ENCODE peak calls at places on chromosomes 4 and X, in five cellular contexts. One of them, this sample, is unnamed.

GRCh38 chr4:121256887-121257426 is 92.8 kb upstream of the TNIP3 start:
- DNase-seq in H1: no peak
- DNase-seq in K562: no peak
- DNase-seq in HepG2: no peak
- DNase-seq in GM12878: no peak
- DNase-seq in this sample: no peak

GRCh38 chrX:150761176-150761818 is 68.1 kb downstream of the MTMR1 start:
- DNase-seq in GM12878: no peak
- DNase-seq in K562: no peak
- DNase-seq in HepG2: no peak
- DNase-seq in H1: no peak
- DNase-seq in this sample: no peak

GRCh38 chrX:73577368-73577767 is 14.4 kb downstream of the CHIC1 start:
- DNase-seq in HepG2: no peak
- DNase-seq in K562: no peak
- DNase-seq in H1: no peak
- DNase-seq in GM12878: no peak
- DNase-seq in this sample: no peak

GRCh38 chr4:34170941-34171340 is 2073.4 kb downstream of the ARAP2 start:
- DNase-seq in H1: no peak
- DNase-seq in K562: no peak
- DNase-seq in GM12878: no peak
- DNase-seq in HepG2: no peak
- DNase-seq in this sample: no peak

GRCh38 chrX:65690057-65690855 is 22.8 kb downstream of the MSN start:
- DNase-seq in GM12878: no peak
- DNase-seq in H1: no peak
- DNase-seq in K562: no peak
- DNase-seq in HepG2: no peak
- DNase-seq in this sample: no peak

GRCh38 chrX:72046447-72046846 is 85.3 kb downstream of the RTL5 start:
- DNase-seq in H1: no peak
- DNase-seq in HepG2: no peak
- DNase-seq in GM12878: no peak
- DNase-seq in K562: no peak
- DNase-seq in this sample: no peak

GRCh38 chr4:173038192-173038896 is 130.3 kb upstream of the GALNT7 start:
- DNase-seq in K562: no peak
- DNase-seq in HepG2: no peak
- DNase-seq in H1: no peak
- DNase-seq in GM12878: no peak
- DNase-seq in this sample: no peak

GRCh38 chrX:154396948-154397887 is 959 bp upstream of the RPL10 start:
- DNase-seq in K562: peak
- DNase-seq in HepG2: peak
- DNase-seq in H1: peak
- DNase-seq in GM12878: no peak
- DNase-seq in this sample: peak

GRCh38 chr4:26813698-26814097 is 46.9 kb upstream of the STIM2 start:
- DNase-seq in H1: no peak
- DNase-seq in HepG2: no peak
- DNase-seq in K562: no peak
- DNase-seq in GM12878: no peak
- DNase-seq in this sample: no peak

GRCh38 chrX:143296521-143296920 is 220.8 kb downstream of the SPANXN3 start:
- DNase-seq in HepG2: no peak
- DNase-seq in H1: no peak
- DNase-seq in K562: no peak
- DNase-seq in GM12878: no peak
- DNase-seq in this sample: no peak

GRCh38 chr4:71415491-71415890 is 76.7 kb downstream of the SLC4A4 start:
- DNase-seq in GM12878: no peak
- DNase-seq in HepG2: no peak
- DNase-seq in H1: no peak
- DNase-seq in K562: no peak
- DNase-seq in this sample: no peak

GRCh38 chr4:966266-967112 is 6.9 kb downstream of the DGKQ start:
- DNase-seq in K562: no peak
- DNase-seq in HepG2: no peak
- DNase-seq in GM12878: no peak
- DNase-seq in H1: no peak
- DNase-seq in this sample: no peak
- TF ChIP-seq KDM1A in K562: no peak
- TF ChIP-seq KDM1A in HepG2: no peak
- TF ChIP-seq KDM1A in GM12878: no peak
- TF ChIP-seq KDM1A in H1: no peak
- TF ChIP-seq KDM1A in this sample: no peak

GRCh38 chrX:69538321-69538876 is 34.3 kb downstream of the NALF2 start:
- DNase-seq in H1: peak
- DNase-seq in K562: peak
- DNase-seq in GM12878: no peak
- DNase-seq in HepG2: peak
- DNase-seq in this sample: peak
- TF ChIP-seq KDM1A in H1: no peak
- TF ChIP-seq KDM1A in K562: no peak
- TF ChIP-seq KDM1A in GM12878: no peak
- TF ChIP-seq KDM1A in HepG2: no peak
- TF ChIP-seq KDM1A in this sample: no peak

DNA sequence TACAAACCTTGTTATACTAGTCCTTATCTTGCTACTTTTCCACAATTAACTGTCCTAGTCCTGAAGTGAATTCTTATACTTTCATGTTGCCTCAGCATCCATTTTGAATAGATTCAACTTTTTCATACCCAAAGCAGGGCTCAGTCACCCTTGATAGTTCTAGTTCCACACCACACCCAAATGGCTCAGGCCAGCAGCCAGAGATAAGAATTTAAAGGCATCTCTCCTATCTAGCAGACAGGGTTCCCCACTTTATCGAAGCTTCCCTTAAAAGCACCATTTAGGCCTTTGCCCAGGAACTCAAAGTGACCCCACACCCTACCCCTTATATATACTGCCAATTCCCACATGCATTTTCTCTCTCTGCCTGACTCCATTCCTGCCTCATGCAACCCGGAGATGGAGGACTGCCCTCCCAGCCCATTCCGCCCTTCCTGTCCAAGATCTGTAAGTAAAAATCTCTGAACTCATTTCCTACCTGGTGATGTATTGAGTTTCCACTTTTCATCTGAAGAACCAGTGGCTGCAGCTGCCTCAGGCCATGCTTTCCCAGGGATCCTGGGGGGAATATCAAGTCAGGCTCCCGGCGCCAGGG is 63.7 kb upstream of the TXK start:
- DNase-seq in GM12878: no peak
- DNase-seq in H1: no peak
- DNase-seq in K562: peak
- DNase-seq in HepG2: no peak
- DNase-seq in this sample: no peak
- TF ChIP-seq KDM1A in GM12878: no peak
- TF ChIP-seq KDM1A in H1: no peak
- TF ChIP-seq KDM1A in K562: no peak
- TF ChIP-seq KDM1A in HepG2: no peak
- TF ChIP-seq KDM1A in this sample: no peak

GRCh38 chrX:24495700-24496099 is 30.6 kb downstream of the PDK3 start:
- DNase-seq in GM12878: no peak
- DNase-seq in K562: no peak
- DNase-seq in HepG2: no peak
- DNase-seq in H1: no peak
- DNase-seq in this sample: no peak

GRCh38 chrX:24494544-24495113 is 29.5 kb downstream of the PDK3 start:
- DNase-seq in GM12878: no peak
- DNase-seq in K562: no peak
- DNase-seq in HepG2: peak
- DNase-seq in H1: no peak
- DNase-seq in this sample: peak

GRCh38 chrX:24493740-24494543 is 28.9 kb downstream of the PDK3 start:
- DNase-seq in HepG2: peak
- DNase-seq in H1: no peak
- DNase-seq in K562: no peak
- DNase-seq in GM12878: no peak
- DNase-seq in this sample: no peak

GRCh38 chrX:24498975-24499374 is 33.9 kb downstream of the PDK3 start:
- DNase-seq in GM12878: no peak
- DNase-seq in H1: no peak
- DNase-seq in HepG2: no peak
- DNase-seq in K562: no peak
- DNase-seq in this sample: peak

GRCh38 chrX:24498181-24498580 is 33.1 kb downstream of the PDK3 start:
- DNase-seq in HepG2: peak
- DNase-seq in GM12878: no peak
- DNase-seq in H1: no peak
- DNase-seq in K562: peak
- DNase-seq in this sample: peak
- TF ChIP-seq KDM1A in HepG2: no peak
- TF ChIP-seq KDM1A in GM12878: no peak
- TF ChIP-seq KDM1A in H1: no peak
- TF ChIP-seq KDM1A in K562: no peak
- TF ChIP-seq KDM1A in this sample: no peak

DNA sequence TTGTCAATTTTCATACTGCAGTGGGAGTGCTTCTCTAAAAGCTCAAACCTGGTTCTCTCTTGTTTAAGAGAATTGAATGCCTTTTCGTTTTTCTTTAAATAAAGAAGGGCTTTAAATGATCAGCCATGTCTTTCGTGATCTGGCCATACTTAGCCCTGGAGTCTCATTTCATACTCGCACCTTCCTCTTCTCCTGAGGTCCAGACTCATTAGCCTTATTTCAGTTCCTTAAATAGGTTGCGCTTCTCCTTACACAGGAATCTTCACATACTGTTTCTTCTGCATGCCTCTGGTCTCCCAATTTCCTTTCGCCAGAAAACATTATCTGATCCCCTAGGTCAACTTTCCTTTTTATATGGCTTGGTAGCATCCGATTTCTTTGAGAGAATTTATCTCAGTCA is 565.6 kb upstream of the TENM3 start:
- DNase-seq in HepG2: no peak
- DNase-seq in GM12878: no peak
- DNase-seq in H1: no peak
- DNase-seq in K562: no peak
- DNase-seq in this sample: no peak
- TF ChIP-seq KDM1A in HepG2: no peak
- TF ChIP-seq KDM1A in GM12878: no peak
- TF ChIP-seq KDM1A in H1: no peak
- TF ChIP-seq KDM1A in K562: no peak
- TF ChIP-seq KDM1A in this sample: no peak

GRCh38 chr4:98126141-98126540 is 17.1 kb downstream of the STPG2 start:
- DNase-seq in GM12878: no peak
- DNase-seq in HepG2: no peak
- DNase-seq in H1: no peak
- DNase-seq in K562: no peak
- DNase-seq in this sample: no peak
- TF ChIP-seq KDM1A in GM12878: no peak
- TF ChIP-seq KDM1A in HepG2: no peak
- TF ChIP-seq KDM1A in H1: no peak
- TF ChIP-seq KDM1A in K562: no peak
- TF ChIP-seq KDM1A in this sample: no peak

GRCh38 chrX:106711375-106711774 is 15.1 kb upstream of the RNF128 start:
- DNase-seq in H1: no peak
- DNase-seq in K562: no peak
- DNase-seq in GM12878: no peak
- DNase-seq in HepG2: no peak
- DNase-seq in this sample: no peak

GRCh38 chrX:106702636-106703035 is 23.9 kb upstream of the RNF128 start:
- DNase-seq in H1: no peak
- DNase-seq in GM12878: no peak
- DNase-seq in HepG2: no peak
- DNase-seq in K562: no peak
- DNase-seq in this sample: no peak

GRCh38 chrX:106706466-106706865 is 20.0 kb upstream of the RNF128 start:
- DNase-seq in H1: no peak
- DNase-seq in HepG2: no peak
- DNase-seq in K562: no peak
- DNase-seq in GM12878: no peak
- DNase-seq in this sample: no peak

DNA sequence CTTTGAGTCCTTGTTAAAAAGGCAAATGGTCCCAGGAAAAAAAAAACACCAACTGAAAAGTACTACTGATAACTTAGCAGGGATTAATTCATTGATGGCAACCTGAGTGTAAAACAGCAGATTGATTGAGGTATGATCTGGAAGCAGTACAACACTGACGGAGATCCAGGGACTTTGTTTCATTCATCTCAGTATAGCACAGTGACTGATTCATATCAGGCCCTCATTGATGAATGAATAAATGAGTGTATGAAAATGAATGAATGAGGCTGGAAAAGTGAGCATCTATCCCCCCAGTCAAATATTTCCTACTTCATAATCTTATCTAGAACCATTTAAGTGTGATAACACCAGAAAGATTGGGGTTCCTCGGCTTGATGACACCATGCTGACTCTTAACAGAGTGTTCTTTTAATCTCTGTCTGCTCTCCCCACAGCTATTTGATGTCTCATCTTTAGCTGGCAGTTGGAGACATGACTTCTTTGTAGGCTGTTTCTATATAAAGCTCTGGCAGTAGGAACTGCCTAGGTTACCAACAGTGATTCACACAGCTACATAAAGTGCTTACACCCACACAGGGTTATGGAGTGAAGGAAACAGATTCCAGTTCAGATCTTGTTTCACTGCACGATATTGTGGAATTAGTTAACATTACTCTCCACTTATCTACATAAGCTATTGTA is 18.6 kb upstream of the RNF128 start:
- DNase-seq in HepG2: no peak
- DNase-seq in GM12878: no peak
- DNase-seq in H1: no peak
- DNase-seq in K562: no peak
- DNase-seq in this sample: peak
- TF ChIP-seq KDM1A in HepG2: no peak
- TF ChIP-seq KDM1A in GM12878: no peak
- TF ChIP-seq KDM1A in H1: no peak
- TF ChIP-seq KDM1A in K562: no peak
- TF ChIP-seq KDM1A in this sample: no peak

DNA sequence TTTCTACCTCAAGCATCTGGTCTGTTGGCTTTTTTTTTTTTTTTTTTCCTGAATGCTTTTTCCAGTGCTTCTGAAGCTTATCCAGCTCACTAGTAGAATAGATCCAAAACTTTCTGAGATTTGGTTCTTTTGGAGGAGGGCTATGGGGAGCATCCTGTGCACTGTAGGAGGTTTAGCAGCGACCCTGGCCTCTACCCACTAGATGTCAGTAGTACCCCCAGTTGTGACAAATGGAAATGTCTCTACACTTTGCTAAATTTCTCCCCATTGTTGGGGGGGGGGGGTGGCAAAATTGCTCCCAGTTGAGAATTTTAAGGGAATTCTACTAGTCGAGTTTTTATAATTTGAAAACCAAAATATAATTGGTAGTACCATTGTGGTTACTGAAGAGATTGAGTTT is 23.0 kb upstream of the PPA2 start:
- DNase-seq in GM12878: no peak
- DNase-seq in H1: no peak
- DNase-seq in K562: peak
- DNase-seq in HepG2: no peak
- DNase-seq in this sample: no peak
- TF ChIP-seq KDM1A in GM12878: no peak
- TF ChIP-seq KDM1A in H1: no peak
- TF ChIP-seq KDM1A in K562: no peak
- TF ChIP-seq KDM1A in HepG2: no peak
- TF ChIP-seq KDM1A in this sample: no peak